ENCODE peak calls at places on chromosomes 6 and 20, in six cellular contexts. P is IMR-90, U is left lung, W is fibroblast of mammary gland, N is GM12864, Y is body of pancreas. S is an unnamed sample.

GRCh38 chr6:125986956-125987617 is 747 bp downstream of the TRMT11 start:
- DNase-seq in P (peak), U (no peak), W (peak), N (peak), Y (no peak), S (no peak)

GRCh38 chr20:57476073-57476526 is 48.8 kb downstream of the CTCFL start:
- DNase-seq in P (no peak), U (no peak), W (no peak), N (peak), Y (no peak), S (no peak)

GRCh38 chr6:170293881-170294755 is 3.2 kb upstream of the DLL1 start:
- DNase-seq in P (no peak), U (no peak), W (no peak), N (no peak), Y (no peak), S (peak)

GRCh38 chr6:21873562-21873961 is 280.0 kb downstream of the SOX4 start:
- DNase-seq in P (peak), U (no peak), W (peak), N (no peak), Y (peak), S (no peak)

GRCh38 chr20:36336204-36336603 is 30.1 kb downstream of the DLGAP4 start:
- DNase-seq in P (no peak), U (no peak), W (no peak), N (no peak), Y (no peak), S (no peak)

GRCh38 chr20:50405235-50405914 is 104.8 kb upstream of the PTPN1 start:
- DNase-seq in P (no peak), U (no peak), W (no peak), N (no peak), Y (no peak), S (no peak)

GRCh38 chr6:167056370-167056769 is 57.2 kb downstream of the CEP43 start:
- DNase-seq in P (no peak), U (no peak), W (peak), N (peak), Y (no peak), S (peak)

GRCh38 chr20:53668981-53669380 is 75.3 kb upstream of the ZNF217 start:
- DNase-seq in P (no peak), U (no peak), W (no peak), N (no peak), Y (no peak), S (no peak)

GRCh38 chr6:168015492-168016175 is 18.2 kb downstream of the KIF25 start:
- DNase-seq in P (no peak), U (no peak), W (peak), N (no peak), Y (no peak), S (peak)

GRCh38 chr20:51385941-51386530 is 156.5 kb downstream of the NFATC2 start:
- DNase-seq in P (peak), U (peak), W (peak), N (no peak), Y (no peak), S (no peak)

GRCh38 chr6:11978169-11978987 is 33.7 kb upstream of the HIVEP1 start:
- DNase-seq in P (no peak), U (no peak), W (no peak), N (no peak), Y (no peak), S (no peak)

GRCh38 chr6:164151161-164151728 is 736.7 kb downstream of the QKI start:
- DNase-seq in P (no peak), U (no peak), W (no peak), N (no peak), Y (no peak), S (peak)

GRCh38 chr6:33785766-33786165 is 3.2 kb downstream of the LEMD2 start:
- DNase-seq in P (peak), U (no peak), W (peak), N (no peak), Y (no peak), S (no peak)

DNA sequence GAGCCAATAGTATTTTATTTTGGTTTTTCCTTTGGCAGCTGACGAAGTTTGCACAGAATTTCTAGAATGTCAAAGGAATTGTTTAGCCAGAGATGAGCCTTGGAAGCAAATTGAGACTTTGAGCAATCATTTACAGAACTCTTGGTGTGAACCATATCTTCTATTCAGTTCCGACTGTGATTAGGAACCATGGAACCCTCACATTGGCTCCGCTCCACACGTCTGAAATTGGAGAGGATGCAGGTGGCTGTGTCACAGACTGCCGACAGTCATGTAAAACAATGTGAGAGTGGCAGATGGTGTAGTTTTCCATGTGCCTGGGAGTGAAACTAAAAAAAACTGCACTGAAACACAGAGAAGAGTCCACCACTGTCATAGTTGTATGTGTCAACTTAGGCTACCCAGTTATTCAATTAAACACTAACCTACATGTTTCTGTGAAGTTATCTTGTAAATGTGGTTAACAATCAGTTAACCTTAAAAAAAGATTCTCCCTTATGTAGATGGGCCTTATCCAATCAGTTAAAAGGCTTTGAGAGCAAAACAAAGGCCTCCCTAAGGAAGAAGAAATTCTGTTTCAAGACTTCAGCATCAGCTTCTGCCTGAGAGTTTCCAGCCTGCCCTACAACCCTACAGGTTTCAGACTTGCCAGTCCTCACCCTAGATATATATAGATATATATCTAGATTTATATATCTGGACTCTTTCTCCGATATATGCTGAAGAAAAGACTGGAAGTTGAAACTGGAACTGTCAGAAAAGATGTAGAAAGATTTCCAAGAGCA is 3.3 kb upstream of the HMGN4 start:
- DNase-seq in P (no peak), U (no peak), W (no peak), N (no peak), Y (peak), S (peak)
- H3K4me3 ChIP-seq in P (no peak), U (no peak), W (no peak), N (no peak), Y (no peak), S (peak)

GRCh38 chr6:157841211-157841840 is 18.3 kb downstream of the SNX9 start:
- DNase-seq in P (no peak), U (no peak), W (no peak), N (peak), Y (peak), S (no peak)

GRCh38 chr6:157842213-157842612 is 19.2 kb downstream of the SNX9 start:
- DNase-seq in P (no peak), U (no peak), W (no peak), N (no peak), Y (no peak), S (no peak)

GRCh38 chr6:157839606-157840005 is 16.6 kb downstream of the SNX9 start:
- DNase-seq in P (no peak), U (no peak), W (no peak), N (no peak), Y (no peak), S (no peak)

GRCh38 chr6:157840261-157840660 is 17.2 kb downstream of the SNX9 start:
- DNase-seq in P (no peak), U (no peak), W (no peak), N (no peak), Y (no peak), S (no peak)

GRCh38 chr6:157840776-157841175 is 17.7 kb downstream of the SNX9 start:
- DNase-seq in P (peak), U (no peak), W (peak), N (peak), Y (no peak), S (no peak)
- H3K4me3 ChIP-seq in P (no peak), U (no peak), W (no peak), N (no peak), Y (no peak), S (no peak)

GRCh38 chr6:139881251-139881650 is 506.8 kb upstream of the CITED2 start:
- DNase-seq in P (no peak), U (no peak), W (no peak), N (no peak), Y (no peak), S (no peak)

GRCh38 chr6:139881728-139882211 is 507.3 kb upstream of the CITED2 start:
- DNase-seq in P (peak), U (no peak), W (peak), N (peak), Y (peak), S (peak)

GRCh38 chr6:139882977-139883728 is 508.7 kb upstream of the CITED2 start:
- DNase-seq in P (peak), U (no peak), W (peak), N (no peak), Y (no peak), S (peak)

GRCh38 chr6:139883776-139884175 is 509.3 kb upstream of the CITED2 start:
- DNase-seq in P (peak), U (no peak), W (peak), N (no peak), Y (no peak), S (no peak)

GRCh38 chr6:139882234-139882633 is 507.8 kb upstream of the CITED2 start:
- DNase-seq in P (peak), U (no peak), W (peak), N (no peak), Y (no peak), S (peak)
- H3K4me3 ChIP-seq in P (peak), U (no peak), W (no peak), N (no peak), Y (no peak), S (no peak)

DNA sequence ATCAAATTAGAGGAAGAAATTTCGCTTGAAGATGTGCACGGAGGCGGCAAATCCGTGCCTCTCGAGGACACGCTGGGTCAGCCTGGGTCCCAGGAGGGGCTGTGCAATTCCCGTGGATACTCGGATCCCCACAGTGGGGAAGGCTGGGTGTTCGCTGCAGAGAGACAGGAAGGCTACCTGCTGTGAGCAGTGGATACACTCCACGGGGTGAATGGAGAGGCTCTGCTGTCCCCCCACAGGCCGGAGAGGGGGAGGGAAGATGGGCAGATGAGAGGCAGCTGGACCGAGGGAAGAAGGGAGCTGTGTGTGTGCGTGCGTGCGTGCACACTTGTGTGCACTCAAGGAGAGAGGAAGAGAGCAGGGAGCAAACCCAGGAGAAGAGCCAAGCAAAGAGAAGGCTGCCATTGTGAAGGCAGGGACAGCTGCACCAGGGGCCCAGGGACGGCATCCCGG is 57.3 kb downstream of the SULF2 start:
- DNase-seq in P (no peak), U (no peak), W (no peak), N (no peak), Y (no peak), S (peak)
- H3K4me3 ChIP-seq in P (no peak), U (no peak), W (no peak), N (peak), Y (no peak), S (no peak)

GRCh38 chr20:45373353-45374100 is 4.6 kb downstream of the TP53TG5 start:
- DNase-seq in P (peak), U (peak), W (peak), N (peak), Y (peak), S (peak)
- H3K4me3 ChIP-seq in P (peak), U (peak), W (peak), N (peak), Y (peak), S (no peak)

DNA sequence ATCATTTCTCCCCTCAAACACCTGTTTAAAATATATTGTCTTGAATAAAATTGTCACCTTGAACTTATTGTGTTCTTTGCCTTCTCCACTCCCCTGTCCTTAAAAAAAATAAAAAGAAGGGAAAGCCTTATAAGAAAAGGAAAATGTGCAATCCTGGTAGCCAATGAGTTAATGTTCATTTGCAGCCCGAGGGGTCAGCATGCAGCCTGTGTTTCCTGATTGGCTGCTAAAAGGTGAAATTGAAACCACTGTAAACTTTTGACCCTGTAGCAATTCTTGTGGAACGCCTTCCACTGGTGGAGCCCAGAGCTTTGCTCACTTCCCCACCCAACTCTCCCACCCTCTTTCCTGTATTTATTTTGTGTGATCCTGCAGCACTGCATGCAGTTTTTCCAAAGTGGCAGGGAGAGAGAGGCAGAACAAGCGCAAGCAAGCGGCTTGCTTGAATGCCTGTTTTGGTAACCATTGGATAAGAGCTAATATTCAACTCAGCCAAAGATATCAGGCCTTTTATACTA is 74.9 kb downstream of the NCOA3 start:
- DNase-seq in P (peak), U (peak), W (peak), N (peak), Y (peak), S (peak)
- H3K4me3 ChIP-seq in P (no peak), U (peak), W (no peak), N (no peak), Y (no peak), S (peak)

GRCh38 chr6:26311385-26312095 is 53.5 kb upstream of the BTN3A2 start:
- DNase-seq in P (peak), U (no peak), W (peak), N (peak), Y (peak), S (peak)

GRCh38 chr6:26312096-26312463 is 52.9 kb upstream of the BTN3A2 start:
- DNase-seq in P (no peak), U (no peak), W (peak), N (no peak), Y (no peak), S (no peak)

GRCh38 chr6:26312501-26313390 is 52.3 kb upstream of the BTN3A2 start:
- DNase-seq in P (peak), U (peak), W (peak), N (peak), Y (peak), S (peak)

GRCh38 chr6:26309731-26310142 is 55.3 kb upstream of the BTN3A2 start:
- DNase-seq in P (peak), U (no peak), W (peak), N (no peak), Y (no peak), S (no peak)

GRCh38 chr6:26311012-26311384 is 54.0 kb upstream of the BTN3A2 start:
- DNase-seq in P (peak), U (no peak), W (peak), N (no peak), Y (no peak), S (no peak)
- H3K4me3 ChIP-seq in P (peak), U (no peak), W (peak), N (no peak), Y (no peak), S (no peak)

GRCh38 chr6:85465762-85466161 is 15.9 kb downstream of the NT5E start:
- DNase-seq in P (no peak), U (no peak), W (no peak), N (no peak), Y (no peak), S (no peak)

GRCh38 chr6:85462673-85463072 is 12.8 kb downstream of the NT5E start:
- DNase-seq in P (no peak), U (no peak), W (no peak), N (no peak), Y (no peak), S (no peak)

GRCh38 chr6:85464260-85464644 is 14.4 kb downstream of the NT5E start:
- DNase-seq in P (peak), U (no peak), W (peak), N (no peak), Y (no peak), S (no peak)

GRCh38 chr6:85463621-85464259 is 13.9 kb downstream of the NT5E start:
- DNase-seq in P (no peak), U (no peak), W (no peak), N (no peak), Y (no peak), S (no peak)

DNA sequence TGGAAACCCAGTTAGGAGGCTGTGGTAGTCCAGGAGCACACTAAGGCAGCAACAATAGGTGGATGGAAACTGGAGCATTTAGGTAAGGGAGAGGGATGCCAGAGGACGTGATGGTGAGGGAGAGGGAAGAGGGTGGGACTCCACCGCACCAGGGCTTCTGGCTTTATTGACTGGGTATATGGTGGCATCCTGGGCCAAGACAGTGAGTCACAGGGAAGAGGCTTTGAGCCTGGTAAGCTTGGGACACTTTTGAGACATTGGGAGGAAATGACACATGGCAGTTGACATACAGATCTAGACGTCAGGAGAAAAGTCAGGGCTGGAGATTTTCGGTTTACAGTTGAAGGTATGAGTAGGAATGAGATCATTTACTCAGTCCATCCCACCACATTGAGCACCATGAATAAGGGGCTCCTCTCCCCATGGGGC is 14.9 kb downstream of the NT5E start:
- DNase-seq in P (peak), U (no peak), W (peak), N (no peak), Y (no peak), S (no peak)
- H3K4me3 ChIP-seq in P (no peak), U (no peak), W (peak), N (no peak), Y (no peak), S (no peak)

DNA sequence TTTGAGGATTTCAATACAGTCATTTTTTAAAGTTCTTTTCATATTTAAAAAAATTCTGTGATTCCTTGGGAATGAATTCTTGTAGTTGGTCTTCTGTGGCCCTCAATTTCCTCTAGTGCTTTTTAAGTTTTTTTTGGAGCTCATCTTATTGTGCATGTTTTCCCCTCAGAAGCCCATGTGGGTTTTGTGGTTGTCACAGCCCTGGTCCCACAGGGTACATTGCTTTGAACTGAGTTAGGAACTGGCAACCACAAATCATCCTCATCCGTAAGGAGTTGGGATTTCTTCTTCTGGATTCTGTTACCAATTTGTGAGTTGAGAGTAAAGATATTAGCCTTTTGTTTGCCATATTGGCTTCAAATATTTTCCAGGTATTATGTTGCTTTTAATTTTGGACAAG is 89.9 kb downstream of the AKAP7 start:
- DNase-seq in P (no peak), U (no peak), W (peak), N (no peak), Y (no peak), S (no peak)
- H3K4me3 ChIP-seq in P (no peak), U (no peak), W (no peak), N (no peak), Y (no peak), S (no peak)

S was measured in SJCRH30.